ENCODE peak calls at places on chromosomes 1 and 21, in six cellular contexts. T is K562, R is GM23338, F is H1, V is HepG2, E is WTC11. Z is an unnamed sample.

GRCh38 chr1:235878082-235878781 is 11.5 kb upstream of the LYST start:
- DNase-seq in T (no peak), R (no peak), F (no peak), V (no peak), E (no peak), Z (no peak)

GRCh38 chr1:235468970-235469369 is 35.3 kb downstream of the B3GALNT2 start:
- DNase-seq in T (no peak), R (no peak), F (no peak), V (peak), E (no peak), Z (no peak)

GRCh38 chr1:23473037-23473800 is 10.8 kb downstream of the ASAP3 start:
- DNase-seq in T (no peak), R (no peak), F (no peak), V (peak), E (no peak), Z (no peak)

GRCh38 chr1:18064564-18064963 is 43.0 kb upstream of the IGSF21 start:
- DNase-seq in T (no peak), R (no peak), F (no peak), V (no peak), E (no peak), Z (no peak)

GRCh38 chr1:177181631-177182291 is 11.0 kb downstream of the BRINP2 start:
- DNase-seq in T (peak), R (peak), F (peak), V (peak), E (peak), Z (no peak)

GRCh38 chr1:145871994-145872411 is 13.1 kb upstream of the PIAS3 start:
- DNase-seq in T (no peak), R (peak), F (no peak), V (no peak), E (peak), Z (no peak)

GRCh38 chr1:64499966-64500365 is 30.0 kb downstream of the CACHD1 start:
- DNase-seq in T (no peak), R (peak), F (no peak), V (no peak), E (peak), Z (no peak)

GRCh38 chr1:56540467-56540866 is 38.9 kb downstream of the PLPP3 start:
- DNase-seq in T (no peak), R (no peak), F (no peak), V (no peak), E (no peak), Z (no peak)

GRCh38 chr1:160733933-160734332 is 5.1 kb upstream of the SLAMF7 start:
- DNase-seq in T (no peak), R (no peak), F (no peak), V (no peak), E (no peak), Z (no peak)

GRCh38 chr1:87030740-87031400 is 116.4 kb downstream of the HS2ST1 start:
- DNase-seq in T (no peak), R (no peak), F (no peak), V (no peak), E (no peak), Z (no peak)

GRCh38 chr1:40132383-40133121 is 28.6 kb upstream of the RLF start:
- DNase-seq in T (no peak), R (peak), F (no peak), V (no peak), E (no peak), Z (no peak)

GRCh38 chr1:26695417-26696190 is at the start of gene ARID1A:
- DNase-seq in T (peak), R (peak), F (peak), V (peak), E (peak), Z (peak)

GRCh38 chr1:10387611-10388386 is 11.1 kb upstream of the PGD start:
- DNase-seq in T (peak), R (peak), F (no peak), V (no peak), E (no peak), Z (peak)

GRCh38 chr1:157803851-157804250 is 16.1 kb downstream of the FCRL1 start:
- DNase-seq in T (no peak), R (no peak), F (no peak), V (no peak), E (no peak), Z (no peak)

GRCh38 chr1:27557596-27558340 is 46.2 kb downstream of the AHDC1 start:
- DNase-seq in T (no peak), R (peak), F (no peak), V (no peak), E (peak), Z (no peak)

GRCh38 chr1:246425139-246425794 is 81.8 kb downstream of the SMYD3 start:
- DNase-seq in T (peak), R (peak), F (no peak), V (no peak), E (no peak), Z (no peak)

GRCh38 chr21:32726742-32727477 is 903 bp downstream of the SYNJ1 start:
- DNase-seq in T (peak), R (peak), F (no peak), V (no peak), E (no peak), Z (no peak)

DNA sequence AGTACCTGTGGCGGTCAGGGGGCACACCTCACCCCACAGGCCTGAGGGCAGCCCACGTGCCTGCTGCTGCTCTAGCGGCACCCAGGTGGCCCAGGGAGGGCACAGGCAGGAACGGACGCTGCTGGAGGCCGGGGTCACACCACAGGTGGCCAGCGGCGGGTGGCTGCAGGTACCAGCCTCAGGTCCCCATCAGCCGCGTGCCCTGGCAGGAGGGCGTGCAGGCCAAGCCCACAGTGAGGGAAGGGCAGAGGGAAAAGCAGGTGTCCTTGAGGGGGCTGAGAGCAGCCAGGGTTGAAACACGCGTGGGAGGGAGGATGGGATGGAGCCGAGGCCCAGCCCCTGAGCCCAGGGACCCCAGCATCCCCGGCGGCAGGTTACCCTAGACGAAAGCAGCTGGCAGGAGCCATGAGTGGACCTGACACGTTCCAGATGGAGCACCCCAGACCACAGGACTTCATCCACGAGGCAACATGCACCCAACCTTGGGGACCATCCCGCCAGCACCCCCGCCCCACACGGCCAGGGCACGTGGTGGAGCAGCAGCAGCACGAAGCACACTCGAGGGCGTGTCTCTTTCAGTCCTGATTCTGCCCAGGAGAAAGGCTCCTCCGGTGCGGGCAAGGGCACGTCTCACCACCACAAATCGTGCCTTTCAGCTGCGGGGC is 3.7 kb downstream of the SLC19A1 start:
- DNase-seq in T (no peak), R (no peak), F (no peak), V (no peak), E (peak), Z (no peak)
- TF ChIP-seq CREB1 in T (no peak), R (no peak), F (no peak), V (no peak), E (no peak), Z (no peak)

GRCh38 chr1:44442791-44443190 is 37.7 kb downstream of the RNF220 start:
- DNase-seq in T (no peak), R (no peak), F (no peak), V (no peak), E (no peak), Z (no peak)

GRCh38 chr1:44447051-44447806 is 42.2 kb downstream of the RNF220 start:
- DNase-seq in T (no peak), R (no peak), F (no peak), V (no peak), E (no peak), Z (no peak)
- TF ChIP-seq CREB1 in T (no peak), R (no peak), F (no peak), V (no peak), E (no peak), Z (no peak)

GRCh38 chr1:42970143-42970542 is 11.5 kb upstream of the SLC2A1 start:
- DNase-seq in T (no peak), R (no peak), F (no peak), V (no peak), E (no peak), Z (no peak)

GRCh38 chr1:42964032-42964812 is 5.6 kb upstream of the SLC2A1 start:
- DNase-seq in T (no peak), R (no peak), F (no peak), V (no peak), E (no peak), Z (no peak)

GRCh38 chr1:42968654-42969053 is 10.0 kb upstream of the SLC2A1 start:
- DNase-seq in T (no peak), R (no peak), F (no peak), V (no peak), E (no peak), Z (no peak)

GRCh38 chr1:42965339-42965738 is 6.7 kb upstream of the SLC2A1 start:
- DNase-seq in T (no peak), R (no peak), F (no peak), V (no peak), E (no peak), Z (no peak)

DNA sequence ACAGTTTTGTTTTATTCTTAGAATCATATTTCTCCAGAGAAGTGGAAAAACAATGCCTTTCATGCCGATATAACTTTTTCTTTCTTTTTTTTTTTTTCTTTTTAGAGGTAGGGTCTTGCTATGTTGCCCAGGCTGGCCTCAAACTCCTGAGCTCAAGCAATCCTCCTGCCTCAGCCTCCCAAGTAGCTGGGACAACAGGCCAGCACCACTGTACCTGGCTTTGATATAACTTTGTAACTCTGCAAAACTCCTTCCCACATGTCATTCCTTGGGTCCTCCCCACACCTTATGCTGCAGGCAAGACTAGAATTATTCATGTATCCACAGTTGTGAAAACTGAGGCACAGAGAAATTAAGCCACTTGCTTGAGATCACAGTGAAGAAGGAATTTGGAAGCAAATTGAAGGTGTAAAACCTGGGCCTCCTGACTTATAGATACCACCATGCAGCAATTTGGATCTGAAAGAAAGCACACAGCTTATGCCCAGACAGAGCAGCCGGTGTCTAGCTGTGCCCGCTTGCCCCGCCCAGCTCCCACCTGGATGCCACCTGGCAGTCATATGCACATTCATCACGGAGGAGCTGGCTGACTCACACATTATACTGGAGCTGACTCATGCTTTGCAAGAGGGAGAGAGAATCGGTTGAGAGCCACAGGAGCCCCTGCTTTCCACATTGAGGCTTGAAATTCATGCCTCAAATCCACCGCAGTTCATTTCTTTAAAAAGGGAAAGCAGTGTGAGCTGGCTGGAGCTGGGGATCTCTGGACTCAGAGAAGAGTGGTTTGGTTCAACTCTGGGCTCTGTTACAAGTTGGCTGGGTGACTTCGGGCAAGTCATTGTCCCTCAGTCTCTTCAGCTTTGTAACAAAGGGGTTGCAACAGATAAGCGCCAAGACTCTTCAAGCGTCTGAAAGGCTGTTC is 8.3 kb upstream of the SLC2A1 start:
- DNase-seq in T (peak), R (peak), F (peak), V (peak), E (peak), Z (no peak)
- TF ChIP-seq CREB1 in T (peak), R (no peak), F (no peak), V (no peak), E (no peak), Z (no peak)

DNA sequence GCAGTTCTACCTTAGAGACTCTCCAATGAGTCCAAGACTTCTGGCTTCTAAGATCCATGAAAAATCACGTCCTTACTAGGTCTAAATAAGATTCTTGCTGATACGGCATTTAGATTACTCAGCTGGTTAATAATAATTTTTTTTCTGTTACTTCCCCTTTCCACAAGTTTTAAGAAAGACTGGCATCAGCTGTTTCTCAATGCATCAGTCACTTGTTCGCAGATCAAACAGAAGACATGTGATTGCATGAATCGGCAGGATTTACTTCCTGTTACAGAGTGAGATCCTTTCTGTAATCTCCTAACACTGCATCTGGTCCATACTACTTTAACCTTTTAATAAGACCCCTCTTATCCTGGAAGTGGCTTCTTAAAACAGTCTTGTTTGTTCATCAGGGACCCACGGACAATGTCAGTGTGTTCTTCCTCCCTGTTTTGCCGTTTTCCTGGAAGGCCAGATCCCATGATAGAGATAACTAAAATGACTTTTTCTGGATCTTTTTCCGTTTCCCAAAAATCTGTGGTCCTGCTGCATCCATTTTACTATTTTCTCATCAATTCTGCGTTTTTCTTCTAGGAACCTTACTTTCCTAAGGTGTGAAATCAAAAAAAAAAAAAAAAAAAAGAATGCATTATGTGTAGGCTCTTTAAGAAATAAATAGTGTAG is 6.1 kb downstream of the NPL start:
- DNase-seq in T (peak), R (no peak), F (no peak), V (no peak), E (no peak), Z (no peak)
- TF ChIP-seq CREB1 in T (no peak), R (no peak), F (no peak), V (no peak), E (no peak), Z (no peak)

GRCh38 chr21:17343055-17343454 is 169.8 kb upstream of the CXADR start:
- DNase-seq in T (peak), R (peak), F (no peak), V (peak), E (no peak), Z (no peak)
- TF ChIP-seq CREB1 in T (no peak), R (peak), F (peak), V (peak), E (no peak), Z (no peak)

GRCh38 chr1:175620380-175620779 is 123.0 kb downstream of the TNR start:
- DNase-seq in T (no peak), R (no peak), F (no peak), V (no peak), E (no peak), Z (no peak)

DNA sequence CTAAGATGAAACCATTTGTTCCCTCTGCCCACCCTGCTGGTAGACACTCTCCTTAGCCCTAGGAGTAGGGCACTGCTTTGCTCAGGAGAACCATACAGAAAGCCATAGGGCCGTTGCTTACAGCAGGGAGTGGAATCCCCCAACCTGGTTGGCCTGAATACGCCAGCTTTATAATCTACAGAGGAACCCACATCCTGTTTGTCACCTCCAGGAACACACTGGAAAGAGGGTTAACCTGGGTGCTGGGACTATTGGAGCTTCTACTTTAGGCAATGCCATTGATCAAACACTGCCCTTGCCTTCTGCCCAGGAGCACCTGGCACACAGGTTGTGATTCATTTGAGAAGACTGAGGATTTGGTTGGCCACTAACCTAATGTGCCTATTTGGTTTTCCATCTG is 124.8 kb downstream of the TNR start:
- DNase-seq in T (no peak), R (no peak), F (no peak), V (no peak), E (no peak), Z (no peak)
- TF ChIP-seq CREB1 in T (no peak), R (no peak), F (no peak), V (no peak), E (no peak), Z (no peak)